ENCODE peak calls at places on chromosome 19, in seven cellular contexts. S is body of pancreas; Q is AG04450; P is CD8-positive, alpha-beta T cell; T is psoas muscle; U is IMR-90; M is bronchial epithelial cell. F is an unnamed sample.
A peak's percentile ranks its signal among the peaks of the same experiment; 100 is the strongest.

GRCh38 chr19:40686882-40687524 is 3.4 kb downstream of the NUMBL start:
- DNase-seq in S (no peak), Q (no peak), P (no peak), T (no peak), U (no peak), M (no peak), F (no peak)

GRCh38 chr19:7242601-7243258 is 51.5 kb downstream of the INSR start:
- DNase-seq in S (no peak), Q (no peak), P (no peak), T (no peak), U (peak; percentile 64), M (peak; percentile 5), F (no peak)

GRCh38 chr19:9175326-9175725 is 3.5 kb upstream of the OR7D2 start:
- DNase-seq in S (no peak), Q (no peak), P (no peak), T (no peak), U (no peak), M (no peak), F (no peak)

GRCh38 chr19:45457776-45458175 is 10.0 kb upstream of the FOSB start:
- DNase-seq in S (no peak), Q (no peak), P (no peak), T (no peak), U (no peak), M (no peak), F (no peak)

GRCh38 chr19:56710437-56710836 is 38.9 kb upstream of the ZNF835 start:
- DNase-seq in S (no peak), Q (no peak), P (no peak), T (no peak), U (no peak), M (no peak), F (no peak)

GRCh38 chr19:12159773-12160414 is 3.0 kb upstream of the ZNF136 start:
- DNase-seq in S (no peak), Q (no peak), P (no peak), T (no peak), U (no peak), M (no peak), F (no peak)

GRCh38 chr19:46634656-46635218 is 1.3 kb downstream of the GNG8 start:
- DNase-seq in S (no peak), Q (no peak), P (no peak), T (no peak), U (no peak), M (no peak), F (no peak)

GRCh38 chr19:45368737-45369340 is 1.5 kb downstream of the ERCC2 start:
- DNase-seq in S (no peak), Q (no peak), P (no peak), T (no peak), U (no peak), M (no peak), F (no peak)

GRCh38 chr19:5828661-5829566 is 10.6 kb downstream of the FUT6 start:
- DNase-seq in S (no peak), Q (no peak), P (no peak), T (no peak), U (no peak), M (no peak), F (no peak)

GRCh38 chr19:15464394-15465385 is at the start of gene RASAL3:
- DNase-seq in S (no peak), Q (no peak), P (peak; percentile 51), T (peak; percentile 57), U (no peak), M (no peak), F (no peak)

GRCh38 chr19:34485831-34486230 is 4.3 kb downstream of the WTIP start:
- DNase-seq in S (no peak), Q (no peak), P (no peak), T (no peak), U (no peak), M (no peak), F (no peak)

GRCh38 chr19:46635920-46636761 is at the start of gene GNG8:
- DNase-seq in S (no peak), Q (no peak), P (no peak), T (no peak), U (no peak), M (no peak), F (no peak)

GRCh38 chr19:19461306-19461670 is 54.1 kb downstream of the TSSK6 start:
- DNase-seq in S (no peak), Q (no peak), P (no peak), T (no peak), U (no peak), M (no peak), F (no peak)

GRCh38 chr19:3162418-3163229 is 15.9 kb upstream of the S1PR4 start:
- DNase-seq in S (no peak), Q (no peak), P (no peak), T (no peak), U (no peak), M (no peak), F (no peak)

GRCh38 chr19:12090807-12091206 is 26.3 kb downstream of the ZNF844 start:
- DNase-seq in S (peak; percentile 63), Q (peak; percentile 11), P (peak; percentile 45), T (peak; percentile 71), U (peak; percentile 53), M (peak; percentile 29), F (no peak)

GRCh38 chr19:17075860-17076538 is 422 bp downstream of the MYO9B start:
- DNase-seq in S (peak; percentile 58), Q (no peak), P (peak; percentile 27), T (peak; percentile 70), U (peak; percentile 33), M (peak; percentile 10), F (no peak)

GRCh38 chr19:2729943-2730818 is 9.0 kb upstream of the DIRAS1 start:
- DNase-seq in S (no peak), Q (no peak), P (no peak), T (no peak), U (no peak), M (no peak), F (no peak)

GRCh38 chr19:14432817-14433453 is at the start of gene PKN1:
- DNase-seq in S (peak; percentile 46), Q (no peak), P (peak; percentile 39), T (peak; percentile 74), U (no peak), M (no peak), F (no peak)

GRCh38 chr19:14434157-14434501 is 1.0 kb downstream of the PKN1 start:
- DNase-seq in S (peak; percentile 19), Q (no peak), P (no peak), T (no peak), U (no peak), M (no peak), F (no peak)

GRCh38 chr19:14433454-14434156 is 499 bp downstream of the PKN1 start:
- DNase-seq in S (peak; percentile 40), Q (no peak), P (no peak), T (no peak), U (no peak), M (no peak), F (no peak)

GRCh38 chr19:14435320-14436050 is 2.4 kb downstream of the PKN1 start:
- DNase-seq in S (no peak), Q (no peak), P (no peak), T (no peak), U (no peak), M (no peak), F (no peak)

GRCh38 chr19:14434543-14435319 is 1.6 kb downstream of the PKN1 start:
- DNase-seq in S (peak; percentile 21), Q (no peak), P (no peak), T (peak; percentile 77), U (peak; percentile 72), M (peak; percentile 46), F (no peak)
- H3K4me3 ChIP-seq in S (no peak overlapping the region), Q (peak overlapping the region; percentile 74), P (peak overlapping the region; percentile 83), T (peak overlapping the region; percentile 91), U (no peak overlapping the region), M (no peak overlapping the region), F (peak overlapping the region; percentile 71)

GRCh38 chr19:50046649-50047503 is 21.1 kb downstream of the ZNF473 start:
- DNase-seq in S (peak; percentile 63), Q (no peak), P (peak; percentile 33), T (peak; percentile 65), U (peak; percentile 18), M (no peak), F (no peak)

GRCh38 chr19:50051964-50052363 is 26.2 kb downstream of the ZNF473 start:
- DNase-seq in S (no peak), Q (no peak), P (no peak), T (no peak), U (no peak), M (no peak), F (no peak)

GRCh38 chr19:50053119-50053518 is 27.3 kb downstream of the ZNF473 start:
- DNase-seq in S (no peak), Q (no peak), P (no peak), T (no peak), U (no peak), M (no peak), F (no peak)

GRCh38 chr19:50047686-50048085 is 21.9 kb downstream of the ZNF473 start:
- DNase-seq in S (no peak), Q (no peak), P (no peak), T (no peak), U (peak; percentile 31), M (no peak), F (no peak)

DNA sequence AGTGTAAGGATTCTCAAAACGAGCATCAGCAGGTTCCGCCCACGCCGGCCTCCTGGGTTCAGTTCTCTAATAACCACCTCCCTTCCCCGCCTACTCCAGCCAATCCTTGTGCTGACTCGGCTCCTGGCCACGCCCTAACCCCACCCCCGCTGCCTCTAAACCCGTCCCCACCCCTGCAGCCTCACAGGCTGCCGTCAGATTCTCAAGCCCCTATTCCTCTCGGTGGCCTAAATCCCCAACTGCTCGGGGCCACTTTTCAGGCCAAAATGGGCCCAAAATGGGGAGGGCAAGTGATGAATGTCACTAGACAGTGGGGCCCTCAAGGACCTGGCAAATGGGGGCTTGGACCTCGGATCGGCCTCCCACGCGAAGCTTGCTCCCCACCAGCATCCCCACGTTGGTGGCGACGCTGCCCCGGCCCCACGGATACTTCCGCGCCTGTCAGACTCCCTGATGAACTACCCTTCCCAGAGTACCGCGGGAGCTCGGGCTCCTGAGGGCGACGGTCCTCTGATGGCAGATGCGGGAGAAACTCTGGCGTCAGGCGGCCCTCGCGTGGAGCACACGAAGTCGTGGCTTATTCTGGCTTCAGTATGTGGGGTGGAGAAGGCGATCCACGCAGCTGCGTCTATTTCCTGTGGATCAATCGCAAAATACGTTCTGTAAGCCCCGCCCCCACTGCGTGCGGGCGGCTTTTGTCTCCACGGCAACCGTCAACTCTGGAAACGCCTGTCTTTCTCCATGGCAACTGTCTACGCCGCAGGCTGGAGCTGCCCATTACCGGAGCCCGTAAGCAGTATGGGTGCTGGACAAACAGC is 24.8 kb downstream of the ZNF473 start:
- DNase-seq in S (peak; percentile 64), Q (peak; percentile 13), P (peak; percentile 66), T (peak; percentile 82), U (peak; percentile 79), M (peak; percentile 62), F (peak; percentile 10)
- H3K4me3 ChIP-seq in S (peak overlapping the region; percentile 26), Q (peak overlapping the region; percentile 61), P (peak overlapping the region; percentile 64), T (peak overlapping the region; percentile 47), U (peak overlapping the region; percentile 57), M (peak overlapping the region; percentile 44), F (peak overlapping the region; percentile 49)

GRCh38 chr19:39413903-39414608 is 1.6 kb downstream of the PLEKHG2 start:
- DNase-seq in S (no peak), Q (no peak), P (no peak), T (peak; percentile 67), U (peak; percentile 28), M (no peak), F (no peak)
- H3K4me3 ChIP-seq in S (no peak overlapping the region), Q (peak overlapping the region; percentile 84), P (peak overlapping the region; percentile 26), T (peak overlapping the region; percentile 97), U (peak overlapping the region; percentile 90), M (peak overlapping the region; percentile 91), F (peak overlapping the region; percentile 98)

GRCh38 chr19:4328243-4328990 is 10.2 kb downstream of the STAP2 start:
- DNase-seq in S (peak; percentile 94), Q (peak; percentile 94), P (peak; percentile 98), T (peak; percentile 99), U (peak; percentile 74), M (peak; percentile 15), F (no peak)
- H3K4me3 ChIP-seq in S (no peak overlapping the region), Q (peak overlapping the region; percentile 74), P (peak overlapping the region; percentile 81), T (peak overlapping the region; percentile 59), U (peak overlapping the region; percentile 38), M (peak overlapping the region; percentile 3), F (peak overlapping the region; percentile 58)

F was measured in epithelial cell of proximal tubule.